ENCODE peak calls at places on chromosomes 3 and 15, in eight cellular contexts. One of them, this sample, is unnamed.

GRCh38 chr3:138461246-138461645 is 26.8 kb downstream of the ESYT3 start:
- DNase-seq in HEK293T: no peak
- DNase-seq in substantia nigra: no peak
- DNase-seq in NCI-H1417 treated with DMSO at 0.1 percent for 48 hours: no peak
- DNase-seq in aorta: peak
- DNase-seq in endodermal cell: no peak
- DNase-seq in stimulated activated CD4-positive, alpha-beta T cell treated with anti-CD3 and anti-CD28 coated beads, Interleukin-1b, Interleukin-23, amount 100 ng/mL, for 1 hour: no peak
- DNase-seq in HS-5: no peak
- DNase-seq in this sample: no peak

GRCh38 chr15:34721157-34721801 is 33.5 kb downstream of the GJD2 start:
- DNase-seq in HEK293T: no peak
- DNase-seq in substantia nigra: no peak
- DNase-seq in NCI-H1417 treated with DMSO at 0.1 percent for 48 hours: no peak
- DNase-seq in aorta: no peak
- DNase-seq in endodermal cell: no peak
- DNase-seq in stimulated activated CD4-positive, alpha-beta T cell treated with anti-CD3 and anti-CD28 coated beads, Interleukin-1b, Interleukin-23, amount 100 ng/mL, for 1 hour: no peak
- DNase-seq in HS-5: no peak
- DNase-seq in this sample: no peak

GRCh38 chr3:139112230-139112558 is 67.5 kb upstream of the PRR23C start:
- DNase-seq in HEK293T: no peak
- DNase-seq in substantia nigra: no peak
- DNase-seq in NCI-H1417 treated with DMSO at 0.1 percent for 48 hours: no peak
- DNase-seq in aorta: no peak
- DNase-seq in endodermal cell: no peak
- DNase-seq in stimulated activated CD4-positive, alpha-beta T cell treated with anti-CD3 and anti-CD28 coated beads, Interleukin-1b, Interleukin-23, amount 100 ng/mL, for 1 hour: no peak
- DNase-seq in HS-5: no peak
- DNase-seq in this sample: no peak

GRCh38 chr3:50235716-50236483 is at the start of gene GNAI2:
- DNase-seq in HEK293T: peak
- DNase-seq in substantia nigra: peak
- DNase-seq in NCI-H1417 treated with DMSO at 0.1 percent for 48 hours: peak
- DNase-seq in aorta: peak
- DNase-seq in endodermal cell: peak
- DNase-seq in stimulated activated CD4-positive, alpha-beta T cell treated with anti-CD3 and anti-CD28 coated beads, Interleukin-1b, Interleukin-23, amount 100 ng/mL, for 1 hour: peak
- DNase-seq in HS-5: peak
- DNase-seq in this sample: peak

GRCh38 chr3:187714404-187714979 is 12.1 kb upstream of the RTP2 start:
- DNase-seq in HEK293T: peak
- DNase-seq in substantia nigra: peak
- DNase-seq in NCI-H1417 treated with DMSO at 0.1 percent for 48 hours: peak
- DNase-seq in aorta: no peak
- DNase-seq in endodermal cell: peak
- DNase-seq in stimulated activated CD4-positive, alpha-beta T cell treated with anti-CD3 and anti-CD28 coated beads, Interleukin-1b, Interleukin-23, amount 100 ng/mL, for 1 hour: peak
- DNase-seq in HS-5: no peak
- DNase-seq in this sample: no peak

GRCh38 chr15:45790325-45790943 is 155.6 kb downstream of the SQOR start:
- DNase-seq in HEK293T: peak
- DNase-seq in substantia nigra: no peak
- DNase-seq in NCI-H1417 treated with DMSO at 0.1 percent for 48 hours: peak
- DNase-seq in aorta: no peak
- DNase-seq in endodermal cell: peak
- DNase-seq in stimulated activated CD4-positive, alpha-beta T cell treated with anti-CD3 and anti-CD28 coated beads, Interleukin-1b, Interleukin-23, amount 100 ng/mL, for 1 hour: no peak
- DNase-seq in HS-5: no peak
- DNase-seq in this sample: no peak

GRCh38 chr15:41347236-41347635 is 14.6 kb downstream of the NUSAP1 start:
- DNase-seq in HEK293T: no peak
- DNase-seq in substantia nigra: no peak
- DNase-seq in NCI-H1417 treated with DMSO at 0.1 percent for 48 hours: no peak
- DNase-seq in aorta: no peak
- DNase-seq in endodermal cell: no peak
- DNase-seq in stimulated activated CD4-positive, alpha-beta T cell treated with anti-CD3 and anti-CD28 coated beads, Interleukin-1b, Interleukin-23, amount 100 ng/mL, for 1 hour: no peak
- DNase-seq in HS-5: no peak
- DNase-seq in this sample: no peak

GRCh38 chr3:133944181-133944580 is 48.5 kb upstream of the RAB6B start:
- DNase-seq in HEK293T: no peak
- DNase-seq in substantia nigra: no peak
- DNase-seq in NCI-H1417 treated with DMSO at 0.1 percent for 48 hours: no peak
- DNase-seq in aorta: no peak
- DNase-seq in endodermal cell: no peak
- DNase-seq in stimulated activated CD4-positive, alpha-beta T cell treated with anti-CD3 and anti-CD28 coated beads, Interleukin-1b, Interleukin-23, amount 100 ng/mL, for 1 hour: no peak
- DNase-seq in HS-5: no peak
- DNase-seq in this sample: peak

GRCh38 chr3:188217011-188217463 is 63.1 kb downstream of the LPP start:
- DNase-seq in HEK293T: no peak
- DNase-seq in substantia nigra: no peak
- DNase-seq in NCI-H1417 treated with DMSO at 0.1 percent for 48 hours: no peak
- DNase-seq in aorta: no peak
- DNase-seq in endodermal cell: no peak
- DNase-seq in stimulated activated CD4-positive, alpha-beta T cell treated with anti-CD3 and anti-CD28 coated beads, Interleukin-1b, Interleukin-23, amount 100 ng/mL, for 1 hour: no peak
- DNase-seq in HS-5: no peak
- DNase-seq in this sample: no peak

GRCh38 chr3:195263193-195263924 is 7.6 kb downstream of the XXYLT1 start:
- DNase-seq in HEK293T: no peak
- DNase-seq in substantia nigra: no peak
- DNase-seq in NCI-H1417 treated with DMSO at 0.1 percent for 48 hours: no peak
- DNase-seq in aorta: no peak
- DNase-seq in endodermal cell: no peak
- DNase-seq in stimulated activated CD4-positive, alpha-beta T cell treated with anti-CD3 and anti-CD28 coated beads, Interleukin-1b, Interleukin-23, amount 100 ng/mL, for 1 hour: no peak
- DNase-seq in HS-5: no peak
- DNase-seq in this sample: no peak

GRCh38 chr3:171867976-171868375 is 24.8 kb downstream of the TMEM212 start:
- DNase-seq in HEK293T: no peak
- DNase-seq in substantia nigra: no peak
- DNase-seq in NCI-H1417 treated with DMSO at 0.1 percent for 48 hours: no peak
- DNase-seq in aorta: no peak
- DNase-seq in endodermal cell: peak
- DNase-seq in stimulated activated CD4-positive, alpha-beta T cell treated with anti-CD3 and anti-CD28 coated beads, Interleukin-1b, Interleukin-23, amount 100 ng/mL, for 1 hour: no peak
- DNase-seq in HS-5: no peak
- DNase-seq in this sample: no peak

GRCh38 chr3:65548848-65549625 is 489.7 kb downstream of the MAGI1 start:
- DNase-seq in HEK293T: peak
- DNase-seq in substantia nigra: no peak
- DNase-seq in NCI-H1417 treated with DMSO at 0.1 percent for 48 hours: no peak
- DNase-seq in aorta: peak
- DNase-seq in endodermal cell: peak
- DNase-seq in stimulated activated CD4-positive, alpha-beta T cell treated with anti-CD3 and anti-CD28 coated beads, Interleukin-1b, Interleukin-23, amount 100 ng/mL, for 1 hour: no peak
- DNase-seq in HS-5: no peak
- DNase-seq in this sample: peak

This sample was measured in RWPE2.